ENCODE peak calls at places on chromosome 6, in six cellular contexts. One of them, this sample, is unnamed.

GRCh38 chr6:169420912-169421543 is 167.4 kb upstream of the THBS2 start:
- DNase-seq in stimulated activated CD8-positive, alpha-beta memory T cell treated with anti-CD3 and anti-CD28 coated beads, Interleukin-12 subunit alpha, Interleukin-12 subunit beta, amount 100 ng/mL, for 1 hour: no peak
- DNase-seq in KBM-7: no peak
- DNase-seq in iPS DF 19.7: no peak
- DNase-seq in SK-N-SH: peak
- DNase-seq in endothelial cell: peak
- DNase-seq in this sample: no peak

GRCh38 chr6:138389551-138389950 is 11.8 kb downstream of the SMIM28 start:
- DNase-seq in iPS DF 19.7: no peak
- DNase-seq in endothelial cell: no peak
- DNase-seq in SK-N-SH: no peak
- DNase-seq in stimulated activated CD8-positive, alpha-beta memory T cell treated with anti-CD3 and anti-CD28 coated beads, Interleukin-12 subunit alpha, Interleukin-12 subunit beta, amount 100 ng/mL, for 1 hour: no peak
- DNase-seq in KBM-7: no peak
- DNase-seq in this sample: no peak

GRCh38 chr6:18207949-18208348 is 52.7 kb downstream of the KDM1B start:
- DNase-seq in iPS DF 19.7: no peak
- DNase-seq in SK-N-SH: no peak
- DNase-seq in endothelial cell: no peak
- DNase-seq in KBM-7: no peak
- DNase-seq in stimulated activated CD8-positive, alpha-beta memory T cell treated with anti-CD3 and anti-CD28 coated beads, Interleukin-12 subunit alpha, Interleukin-12 subunit beta, amount 100 ng/mL, for 1 hour: no peak
- DNase-seq in this sample: no peak

GRCh38 chr6:105810922-105811482 is 275.1 kb upstream of the PRDM1 start:
- DNase-seq in KBM-7: no peak
- DNase-seq in iPS DF 19.7: no peak
- DNase-seq in SK-N-SH: no peak
- DNase-seq in stimulated activated CD8-positive, alpha-beta memory T cell treated with anti-CD3 and anti-CD28 coated beads, Interleukin-12 subunit alpha, Interleukin-12 subunit beta, amount 100 ng/mL, for 1 hour: no peak
- DNase-seq in endothelial cell: no peak
- DNase-seq in this sample: no peak

GRCh38 chr6:70709826-70710225 is 42.1 kb downstream of the SMAP1 start:
- DNase-seq in KBM-7: no peak
- DNase-seq in endothelial cell: no peak
- DNase-seq in iPS DF 19.7: no peak
- DNase-seq in SK-N-SH: no peak
- DNase-seq in stimulated activated CD8-positive, alpha-beta memory T cell treated with anti-CD3 and anti-CD28 coated beads, Interleukin-12 subunit alpha, Interleukin-12 subunit beta, amount 100 ng/mL, for 1 hour: no peak
- DNase-seq in this sample: no peak

GRCh38 chr6:137156650-137157049 is 16.8 kb downstream of the IL22RA2 start:
- DNase-seq in iPS DF 19.7: no peak
- DNase-seq in SK-N-SH: no peak
- DNase-seq in stimulated activated CD8-positive, alpha-beta memory T cell treated with anti-CD3 and anti-CD28 coated beads, Interleukin-12 subunit alpha, Interleukin-12 subunit beta, amount 100 ng/mL, for 1 hour: no peak
- DNase-seq in KBM-7: no peak
- DNase-seq in endothelial cell: no peak
- DNase-seq in this sample: no peak

GRCh38 chr6:66687611-66688140 is 980.6 kb upstream of the EYS start:
- DNase-seq in stimulated activated CD8-positive, alpha-beta memory T cell treated with anti-CD3 and anti-CD28 coated beads, Interleukin-12 subunit alpha, Interleukin-12 subunit beta, amount 100 ng/mL, for 1 hour: no peak
- DNase-seq in KBM-7: no peak
- DNase-seq in endothelial cell: no peak
- DNase-seq in iPS DF 19.7: no peak
- DNase-seq in SK-N-SH: no peak
- DNase-seq in this sample: no peak

GRCh38 chr6:122869437-122870024 is 80.5 kb downstream of the SMPDL3A start:
- DNase-seq in KBM-7: peak
- DNase-seq in stimulated activated CD8-positive, alpha-beta memory T cell treated with anti-CD3 and anti-CD28 coated beads, Interleukin-12 subunit alpha, Interleukin-12 subunit beta, amount 100 ng/mL, for 1 hour: no peak
- DNase-seq in SK-N-SH: peak
- DNase-seq in endothelial cell: peak
- DNase-seq in iPS DF 19.7: no peak
- DNase-seq in this sample: peak

GRCh38 chr6:166612471-166612881 is 14.6 kb downstream of the RPS6KA2 start:
- DNase-seq in KBM-7: no peak
- DNase-seq in iPS DF 19.7: no peak
- DNase-seq in stimulated activated CD8-positive, alpha-beta memory T cell treated with anti-CD3 and anti-CD28 coated beads, Interleukin-12 subunit alpha, Interleukin-12 subunit beta, amount 100 ng/mL, for 1 hour: no peak
- DNase-seq in endothelial cell: no peak
- DNase-seq in SK-N-SH: no peak
- DNase-seq in this sample: peak

GRCh38 chr6:63527658-63528514 is 44.4 kb upstream of the LOC128125822 start:
- DNase-seq in iPS DF 19.7: no peak
- DNase-seq in KBM-7: no peak
- DNase-seq in SK-N-SH: no peak
- DNase-seq in stimulated activated CD8-positive, alpha-beta memory T cell treated with anti-CD3 and anti-CD28 coated beads, Interleukin-12 subunit alpha, Interleukin-12 subunit beta, amount 100 ng/mL, for 1 hour: no peak
- DNase-seq in endothelial cell: no peak
- DNase-seq in this sample: no peak

GRCh38 chr6:42138630-42139619 is 3.5 kb downstream of the C6orf132 start:
- DNase-seq in endothelial cell: no peak
- DNase-seq in KBM-7: no peak
- DNase-seq in SK-N-SH: no peak
- DNase-seq in iPS DF 19.7: no peak
- DNase-seq in stimulated activated CD8-positive, alpha-beta memory T cell treated with anti-CD3 and anti-CD28 coated beads, Interleukin-12 subunit alpha, Interleukin-12 subunit beta, amount 100 ng/mL, for 1 hour: no peak
- DNase-seq in this sample: no peak

GRCh38 chr6:34181903-34182302 is 36.0 kb upstream of the GRM4 start:
- DNase-seq in endothelial cell: no peak
- DNase-seq in stimulated activated CD8-positive, alpha-beta memory T cell treated with anti-CD3 and anti-CD28 coated beads, Interleukin-12 subunit alpha, Interleukin-12 subunit beta, amount 100 ng/mL, for 1 hour: no peak
- DNase-seq in iPS DF 19.7: no peak
- DNase-seq in SK-N-SH: no peak
- DNase-seq in KBM-7: peak
- DNase-seq in this sample: no peak

GRCh38 chr6:104108587-104108986 is 751.1 kb downstream of the HACE1 start:
- DNase-seq in SK-N-SH: no peak
- DNase-seq in stimulated activated CD8-positive, alpha-beta memory T cell treated with anti-CD3 and anti-CD28 coated beads, Interleukin-12 subunit alpha, Interleukin-12 subunit beta, amount 100 ng/mL, for 1 hour: no peak
- DNase-seq in KBM-7: no peak
- DNase-seq in endothelial cell: no peak
- DNase-seq in iPS DF 19.7: no peak
- DNase-seq in this sample: no peak

GRCh38 chr6:169669147-169669546 is 32.7 kb downstream of the WDR27 start:
- DNase-seq in stimulated activated CD8-positive, alpha-beta memory T cell treated with anti-CD3 and anti-CD28 coated beads, Interleukin-12 subunit alpha, Interleukin-12 subunit beta, amount 100 ng/mL, for 1 hour: no peak
- DNase-seq in SK-N-SH: no peak
- DNase-seq in iPS DF 19.7: no peak
- DNase-seq in KBM-7: no peak
- DNase-seq in endothelial cell: no peak
- DNase-seq in this sample: no peak

GRCh38 chr6:69796081-69796626 is 656 bp downstream of the LMBRD1 start:
- DNase-seq in KBM-7: peak
- DNase-seq in stimulated activated CD8-positive, alpha-beta memory T cell treated with anti-CD3 and anti-CD28 coated beads, Interleukin-12 subunit alpha, Interleukin-12 subunit beta, amount 100 ng/mL, for 1 hour: peak
- DNase-seq in SK-N-SH: no peak
- DNase-seq in endothelial cell: no peak
- DNase-seq in iPS DF 19.7: no peak
- DNase-seq in this sample: peak

GRCh38 chr6:42702200-42702599 is 20.2 kb downstream of the PRPH2 start:
- DNase-seq in SK-N-SH: no peak
- DNase-seq in endothelial cell: no peak
- DNase-seq in stimulated activated CD8-positive, alpha-beta memory T cell treated with anti-CD3 and anti-CD28 coated beads, Interleukin-12 subunit alpha, Interleukin-12 subunit beta, amount 100 ng/mL, for 1 hour: no peak
- DNase-seq in KBM-7: no peak
- DNase-seq in iPS DF 19.7: no peak
- DNase-seq in this sample: no peak

GRCh38 chr6:1901556-1901955 is 291.8 kb downstream of the FOXC1 start:
- DNase-seq in iPS DF 19.7: no peak
- DNase-seq in stimulated activated CD8-positive, alpha-beta memory T cell treated with anti-CD3 and anti-CD28 coated beads, Interleukin-12 subunit alpha, Interleukin-12 subunit beta, amount 100 ng/mL, for 1 hour: no peak
- DNase-seq in endothelial cell: no peak
- DNase-seq in SK-N-SH: no peak
- DNase-seq in KBM-7: no peak
- DNase-seq in this sample: no peak

GRCh38 chr6:14922306-14922705 is 323.6 kb upstream of the JARID2 start:
- DNase-seq in iPS DF 19.7: no peak
- DNase-seq in SK-N-SH: peak
- DNase-seq in KBM-7: peak
- DNase-seq in stimulated activated CD8-positive, alpha-beta memory T cell treated with anti-CD3 and anti-CD28 coated beads, Interleukin-12 subunit alpha, Interleukin-12 subunit beta, amount 100 ng/mL, for 1 hour: no peak
- DNase-seq in endothelial cell: no peak
- DNase-seq in this sample: no peak

GRCh38 chr6:44702292-44702691 is 314.8 kb downstream of the CDC5L start:
- DNase-seq in KBM-7: no peak
- DNase-seq in iPS DF 19.7: no peak
- DNase-seq in endothelial cell: no peak
- DNase-seq in stimulated activated CD8-positive, alpha-beta memory T cell treated with anti-CD3 and anti-CD28 coated beads, Interleukin-12 subunit alpha, Interleukin-12 subunit beta, amount 100 ng/mL, for 1 hour: no peak
- DNase-seq in SK-N-SH: no peak
- DNase-seq in this sample: no peak

GRCh38 chr6:6900566-6901204 is 207.1 kb upstream of the RREB1 start:
- DNase-seq in endothelial cell: peak
- DNase-seq in iPS DF 19.7: no peak
- DNase-seq in stimulated activated CD8-positive, alpha-beta memory T cell treated with anti-CD3 and anti-CD28 coated beads, Interleukin-12 subunit alpha, Interleukin-12 subunit beta, amount 100 ng/mL, for 1 hour: no peak
- DNase-seq in KBM-7: peak
- DNase-seq in SK-N-SH: no peak
- DNase-seq in this sample: no peak